ENCODE peak calls at places on chromosomes 3 and 15, in four cellular contexts. W, H, I and L are unnamed samples. For H3K4me1 and H3K27me3, the result is how much of the 10 kb centered on the place peaks cover.

GRCh38 chr3:134372405-134373277 is 1.6 kb downstream of the AMOTL2 start:
- DNase-seq in W (no peak), I (peak), H (no peak), L (no peak)

GRCh38 chr3:58052373-58053273 is 44.4 kb downstream of the FLNB start:
- DNase-seq in H (peak), I (peak), W (peak), L (peak)

GRCh38 chr3:154684021-154684420 is 254.0 kb upstream of the GPR149 start:
- DNase-seq in H (no peak), I (no peak), W (no peak), L (no peak)

GRCh38 chr3:182148360-182148759 is 436.6 kb downstream of the SOX2 start:
- DNase-seq in W (no peak), H (no peak), I (no peak), L (no peak)

GRCh38 chr3:24521306-24522154 is 26.9 kb upstream of the THRB start:
- DNase-seq in I (peak), W (peak), H (peak), L (peak)

GRCh38 chr3:62159693-62160092 is 213.7 kb downstream of the FEZF2 start:
- DNase-seq in H (peak), I (peak), W (peak), L (no peak)

GRCh38 chr15:65981837-65982696 is 112.8 kb downstream of the RAB11A start:
- DNase-seq in I (no peak), H (no peak), W (no peak), L (peak)

GRCh38 chr15:57565326-57565725 is 26.4 kb upstream of the MYZAP start:
- DNase-seq in I (no peak), H (no peak), W (no peak), L (peak)

GRCh38 chr3:64668582-64669510 is 19.0 kb downstream of the ADAMTS9 start:
- DNase-seq in H (no peak), I (no peak), W (no peak), L (no peak)

GRCh38 chr15:39130556-39131379 is 450.1 kb upstream of the THBS1 start:
- DNase-seq in H (no peak), I (peak), W (no peak), L (no peak)

GRCh38 chr3:171328419-171329082 is 131.7 kb downstream of the TNIK start:
- DNase-seq in W (no peak), I (peak), H (no peak), L (no peak)

GRCh38 chr3:108406661-108407206 is 103.7 kb downstream of the MYH15 start:
- DNase-seq in H (no peak), W (peak), I (peak), L (no peak)

GRCh38 chr3:170144437-170144843 is 37.1 kb downstream of the PHC3 start:
- DNase-seq in W (no peak), I (no peak), H (no peak), L (no peak)

GRCh38 chr3:71010731-71011455 is 572.6 kb downstream of the FOXP1 start:
- DNase-seq in W (no peak), H (no peak), I (no peak), L (no peak)

GRCh38 chr3:70488131-70488530 is 175.7 kb upstream of the MDFIC2 start:
- DNase-seq in H (no peak), W (no peak), I (no peak), L (no peak)

GRCh38 chr3:4251412-4251811 is 51.8 kb upstream of the SETMAR start:
- DNase-seq in H (no peak), I (no peak), W (no peak), L (no peak)

GRCh38 chr15:75123395-75123794 is 78.3 kb upstream of the C15orf39 start:
- DNase-seq in H (no peak), I (peak), W (no peak), L (no peak)

GRCh38 chr3:139302084-139302800 is 41.6 kb upstream of the MRPS22 start:
- DNase-seq in I (peak), H (no peak), W (no peak), L (peak)

GRCh38 chr15:92097473-92098178 is 244.1 kb downstream of the SLCO3A1 start:
- DNase-seq in H (no peak), I (peak), W (peak), L (no peak)

GRCh38 chr15:34070003-34070402 is 31.0 kb upstream of the AVEN start:
- DNase-seq in I (no peak), H (no peak), W (no peak), L (no peak)

GRCh38 chr3:42117175-42118008 is 26.2 kb downstream of the TRAK1 start:
- DNase-seq in W (peak), H (peak), I (peak), L (no peak)

DNA sequence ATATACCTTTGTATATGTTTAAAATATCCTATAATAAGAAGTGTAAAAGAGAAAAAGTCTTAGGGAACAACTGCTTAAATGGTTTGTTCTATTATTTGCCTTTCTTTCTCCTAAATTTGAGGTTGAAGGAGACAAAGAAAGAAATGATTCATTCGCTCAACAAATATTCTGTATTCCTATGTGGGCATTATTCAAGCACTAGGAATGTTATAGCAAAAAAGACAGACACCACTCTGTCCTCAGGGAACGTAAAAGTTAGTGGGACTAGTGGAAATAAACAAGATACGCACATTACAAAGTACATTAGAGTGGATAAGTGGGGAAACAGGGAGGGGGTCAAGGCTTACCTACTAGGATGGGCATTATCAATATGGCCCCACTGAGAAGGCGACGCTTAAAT is 332.2 kb downstream of the LPP start:
- DNase-seq in I (peak), W (no peak), H (no peak), L (no peak)
- H3K4me1 ChIP-seq in I (under half), W (under half), H (half or more), L (under half)

GRCh38 chr3:126924458-126924857 is 58.5 kb upstream of the PLXNA1 start:
- DNase-seq in W (no peak), I (peak), H (no peak), L (no peak)

GRCh38 chr3:126921425-126921824 is 61.5 kb upstream of the PLXNA1 start:
- DNase-seq in W (no peak), H (no peak), I (no peak), L (no peak)

GRCh38 chr3:126923895-126924294 is 59.0 kb upstream of the PLXNA1 start:
- DNase-seq in I (no peak), H (peak), W (no peak), L (peak)

GRCh38 chr3:126923423-126923822 is 59.5 kb upstream of the PLXNA1 start:
- DNase-seq in W (no peak), H (no peak), I (no peak), L (peak)

GRCh38 chr3:126922466-126922865 is 60.4 kb upstream of the PLXNA1 start:
- DNase-seq in H (no peak), I (no peak), W (no peak), L (no peak)
- H3K27me3 ChIP-seq in H (under half), I (under half), W (under half), L (under half)

DNA sequence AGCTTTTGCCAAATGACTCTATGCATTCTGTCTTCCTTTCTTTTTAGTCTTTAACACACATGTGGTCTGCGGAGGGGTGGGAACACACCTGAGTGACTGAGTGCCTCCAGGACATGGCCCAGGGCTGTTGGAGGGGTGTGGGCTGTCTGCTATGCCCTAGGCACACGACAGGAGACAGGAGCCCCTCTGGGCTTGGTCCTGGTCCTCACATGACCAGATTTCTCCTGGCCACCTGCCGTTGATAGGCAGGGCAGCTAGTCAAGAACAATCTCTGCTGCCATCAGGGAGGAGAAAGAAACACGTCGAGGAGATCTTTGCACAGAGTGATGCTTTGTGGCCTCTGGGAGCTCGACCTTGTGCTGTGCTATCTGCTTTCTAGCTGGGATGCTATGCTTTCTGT is 176.6 kb downstream of the KLF13 start:
- DNase-seq in I (no peak), H (no peak), W (no peak), L (no peak)
- H3K4me1 ChIP-seq in I (under half), H (under half), W (under half), L (under half)

DNA sequence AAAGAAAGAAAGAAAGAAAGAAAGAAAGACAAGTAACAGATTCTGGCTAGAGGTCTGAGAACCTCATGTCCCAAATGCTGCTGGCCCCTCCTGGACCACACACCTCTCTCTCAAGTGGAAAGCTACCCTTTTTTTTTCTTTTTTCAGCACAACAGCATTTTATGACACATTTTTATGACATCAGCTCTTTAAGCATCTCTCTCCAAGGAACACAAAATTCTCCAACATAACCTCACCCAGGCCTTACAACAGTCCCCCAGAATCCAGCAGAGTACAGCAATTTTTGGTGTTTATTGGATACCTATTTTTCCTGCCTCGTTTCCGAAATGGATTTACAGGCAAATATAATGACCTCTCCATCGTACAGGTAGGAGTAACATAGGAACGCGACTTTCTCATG is 11.2 kb upstream of the NTRK3 start:
- DNase-seq in H (no peak), I (no peak), W (no peak), L (no peak)
- H3K27me3 ChIP-seq in H (under half), I (under half), W (under half), L (under half)